ENCODE peak calls at places on chromosome 12, in ten cellular contexts. S is substantia nigra; K is activated T-cell treated with anti-CD3 and anti-CD28 coated beads for 1 hour; P is CD8-positive, alpha-beta memory T cell; Y is lung; O is RCC 7860; C is ELR; J is endothelial cell of umbilical vein; W is kidney; H is H7. L is an unnamed sample.

GRCh38 chr12:120466560-120467315 is 2.8 kb downstream of the SRSF9 start:
- DNase-seq in S (no peak), K (peak; percentile 17), P (peak; percentile 26), Y (no peak), O (no peak), C (peak; percentile 66), J (peak; percentile 29), W (no peak), H (no peak), L (no peak)

GRCh38 chr12:55955800-55956508 is 9.9 kb downstream of the PMEL start:
- DNase-seq in S (no peak), K (peak; percentile 47), P (no peak), Y (no peak), O (peak; percentile 55), C (peak; percentile 90), J (peak; percentile 40), W (no peak), H (peak; percentile 52), L (no peak)

GRCh38 chr12:26126340-26127284 is 1.8 kb upstream of the BHLHE41 start:
- DNase-seq in S (peak; percentile 26), K (no peak), P (no peak), Y (peak; percentile 78), O (peak; percentile 68), C (peak; percentile 87), J (peak; percentile 64), W (peak; percentile 95), H (peak; percentile 93), L (peak; percentile 66)

GRCh38 chr12:49161092-49161795 is 27.6 kb downstream of the TUBA1A start:
- DNase-seq in S (no peak), K (no peak), P (no peak), Y (no peak), O (no peak), C (no peak), J (peak; percentile 13), W (no peak), H (no peak), L (no peak)

GRCh38 chr12:15584366-15585041 is 204.7 kb downstream of the EPS8 start:
- DNase-seq in S (no peak), K (no peak), P (no peak), Y (no peak), O (no peak), C (peak; percentile 65), J (peak; percentile 52), W (no peak), H (no peak), L (no peak)

GRCh38 chr12:21891763-21892217 is 49.4 kb downstream of the ABCC9 start:
- DNase-seq in S (no peak), K (no peak), P (no peak), Y (no peak), O (no peak), C (no peak), J (no peak), W (no peak), H (no peak), L (no peak)

GRCh38 chr12:48390026-48390425 is 39.3 kb upstream of the ZNF641 start:
- DNase-seq in S (no peak), K (no peak), P (no peak), Y (no peak), O (no peak), C (no peak), J (no peak), W (no peak), H (no peak), L (no peak)

GRCh38 chr12:99983721-99984258 is 946 bp downstream of the ANKS1B start:
- DNase-seq in S (no peak), K (no peak), P (no peak), Y (no peak), O (no peak), C (no peak), J (peak; percentile 2), W (no peak), H (no peak), L (no peak)

GRCh38 chr12:31622038-31622437 is 31.1 kb upstream of the DENND5B start:
- DNase-seq in S (no peak), K (no peak), P (no peak), Y (no peak), O (no peak), C (no peak), J (no peak), W (no peak), H (no peak), L (no peak)

GRCh38 chr12:122031342-122032216 is 9.9 kb downstream of the BCL7A start:
- DNase-seq in S (no peak), K (peak; percentile 51), P (peak; percentile 27), Y (peak; percentile 61), O (no peak), C (peak; percentile 53), J (peak; percentile 45), W (no peak), H (peak; percentile 95), L (peak; percentile 21)

GRCh38 chr12:25929096-25929637 is 29.3 kb upstream of the RASSF8 start:
- DNase-seq in S (no peak), K (no peak), P (no peak), Y (no peak), O (no peak), C (no peak), J (no peak), W (no peak), H (no peak), L (no peak)

GRCh38 chr12:3698218-3698974 is 54.5 kb downstream of the CRACR2A start:
- DNase-seq in S (no peak), K (no peak), P (no peak), Y (no peak), O (peak; percentile 70), C (peak; percentile 95), J (peak; percentile 68), W (no peak), H (peak; percentile 33), L (no peak)

GRCh38 chr12:26271024-26271423 is 75.7 kb downstream of the SSPN start:
- DNase-seq in S (no peak), K (no peak), P (no peak), Y (no peak), O (peak; percentile 62), C (peak; percentile 39), J (no peak), W (no peak), H (no peak), L (no peak)

GRCh38 chr12:51401486-51401885 is 10.3 kb upstream of the GALNT6 start:
- DNase-seq in S (no peak), K (no peak), P (no peak), Y (no peak), O (no peak), C (no peak), J (no peak), W (no peak), H (no peak), L (no peak)

GRCh38 chr12:32106153-32106516 is 512 bp upstream of the BICD1 start:
- DNase-seq in S (no peak), K (no peak), P (no peak), Y (no peak), O (no peak), C (no peak), J (no peak), W (no peak), H (no peak), L (no peak)

GRCh38 chr12:55073043-55074022 is 52.9 kb upstream of the OR9K2 start:
- DNase-seq in S (no peak), K (peak; percentile 81), P (peak; percentile 72), Y (peak; percentile 65), O (peak; percentile 17), C (peak; percentile 75), J (peak; percentile 67), W (peak; percentile 65), H (peak; percentile 53), L (peak; percentile 25)

GRCh38 chr12:124413401-124413800 is 118.5 kb downstream of the RFLNA start:
- DNase-seq in S (no peak), K (no peak), P (no peak), Y (no peak), O (no peak), C (no peak), J (no peak), W (peak; percentile 87), H (no peak), L (no peak)

L was measured in KG1.